ENCODE peak calls at places on chromosomes 5 and 9, in nine cellular contexts. V is Caki2, H is NCI-H2107, W is tibial artery, R is NCI-H2081 treated with DMSO at 0.1 percent for 48 hours, I is epithelial cell of esophagus, D is lower leg skin, P is ovary, Y is NCI-H2171. O is an unnamed sample.
A peak's percentile ranks its signal among the peaks of the same experiment; 100 is the strongest.

GRCh38 chr5:113693621-113694130 is 180.2 kb downstream of the YTHDC2 start:
- DNase-seq in Y (no peak), V (no peak), P (no peak), H (no peak), D (no peak), R (no peak), I (no peak), W (no peak), O (peak; percentile 2)

GRCh38 chr5:66821626-66822429 is 225.6 kb downstream of the MAST4 start:
- DNase-seq in W (no peak), V (no peak), D (no peak), P (no peak), H (no peak), I (peak; percentile 8), Y (no peak), R (no peak), O (no peak)

GRCh38 chr5:39394946-39395345 is 29.8 kb downstream of the DAB2 start:
- DNase-seq in Y (no peak), I (peak; percentile 94), W (no peak), R (no peak), H (no peak), P (no peak), D (no peak), V (no peak), O (peak; percentile 85)

GRCh38 chr9:74284596-74284995 is 212.5 kb upstream of the RORB start:
- DNase-seq in Y (no peak), I (peak; percentile 23), D (no peak), H (no peak), W (no peak), V (no peak), P (no peak), R (no peak), O (no peak)

GRCh38 chr9:114131808-114132549 is 23.4 kb upstream of the COL27A1 start:
- DNase-seq in R (no peak), V (no peak), P (no peak), H (no peak), D (no peak), Y (no peak), W (no peak), I (no peak), O (no peak)

GRCh38 chr5:129171194-129171944 is 76.8 kb downstream of the ISOC1 start:
- DNase-seq in W (no peak), V (no peak), Y (no peak), P (no peak), I (no peak), R (no peak), D (no peak), H (no peak), O (no peak)

GRCh38 chr5:144162686-144163085 is 7.8 kb downstream of the YIPF5 start:
- DNase-seq in I (no peak), V (no peak), Y (no peak), R (no peak), D (no peak), W (no peak), P (no peak), H (no peak), O (no peak)

GRCh38 chr9:109981091-109981490 is 201.1 kb downstream of the PALM2AKAP2 start:
- DNase-seq in H (no peak), R (no peak), P (no peak), I (no peak), W (no peak), V (peak; percentile 47), Y (no peak), D (no peak), O (no peak)

GRCh38 chr9:14021871-14022525 is 291.9 kb downstream of the NFIB start:
- DNase-seq in V (no peak), Y (no peak), W (no peak), I (peak; percentile 36), H (no peak), P (no peak), D (no peak), R (no peak), O (no peak)

GRCh38 chr5:38121420-38121819 is 136.9 kb upstream of the EGFLAM start:
- DNase-seq in I (no peak), H (no peak), D (no peak), P (no peak), R (no peak), Y (no peak), V (no peak), W (no peak), O (no peak)

GRCh38 chr9:98234231-98234825 is 21.1 kb downstream of the TBC1D2 start:
- DNase-seq in I (no peak), P (no peak), R (no peak), W (no peak), V (no peak), H (no peak), Y (no peak), D (no peak), O (no peak)

GRCh38 chr9:114406441-114406840 is 18.7 kb upstream of the AKNA start:
- DNase-seq in W (no peak), V (no peak), I (no peak), H (no peak), P (no peak), D (no peak), R (no peak), Y (no peak), O (no peak)

GRCh38 chr9:125632321-125633115 is 74.5 kb downstream of the MAPKAP1 start:
- DNase-seq in V (peak; percentile 66), I (peak; percentile 83), H (no peak), W (no peak), R (no peak), D (no peak), P (no peak), Y (no peak), O (no peak)

GRCh38 chr9:134811673-134812668 is 68.6 kb upstream of the FCN2 start:
- DNase-seq in Y (no peak), W (no peak), R (no peak), P (no peak), V (peak; percentile 4), D (no peak), I (no peak), H (no peak), O (peak; percentile 68)

GRCh38 chr9:109448223-109448622 is 49.9 kb downstream of the PTPN3 start:
- DNase-seq in V (no peak), P (no peak), H (no peak), I (peak; percentile 45), R (no peak), D (no peak), W (no peak), Y (no peak), O (peak; percentile 54)

GRCh38 chr5:116847960-116848359 is 273.3 kb upstream of the SEMA6A start:
- DNase-seq in H (no peak), V (no peak), R (no peak), W (no peak), I (no peak), Y (no peak), P (no peak), D (no peak), O (no peak)

GRCh38 chr5:77945874-77946273 is 169.7 kb upstream of the TBCA start:
- DNase-seq in H (no peak), D (no peak), V (no peak), Y (no peak), P (no peak), W (no peak), I (no peak), R (no peak), O (no peak)

O was measured in cardiac muscle cell.